ENCODE peak calls at places on chromosome 7, in four cellular contexts. One of them, this sample, is unnamed.

GRCh38 chr7:107579881-107580715 is at the start of gene BCAP29:
- DNase-seq in heart left ventricle: peak
- DNase-seq in fibroblast of mammary gland: peak
- DNase-seq in AG04450: no peak
- DNase-seq in this sample: no peak

GRCh38 chr7:40551685-40552576 is 417.1 kb downstream of the SUGCT start:
- DNase-seq in heart left ventricle: no peak
- DNase-seq in fibroblast of mammary gland: peak
- DNase-seq in AG04450: no peak
- DNase-seq in this sample: peak

GRCh38 chr7:50508471-50508943 is 56.7 kb downstream of the DDC start:
- DNase-seq in heart left ventricle: no peak
- DNase-seq in fibroblast of mammary gland: peak
- DNase-seq in AG04450: no peak
- DNase-seq in this sample: no peak

GRCh38 chr7:73439305-73439704 is 5.7 kb downstream of the FZD9 start:
- DNase-seq in heart left ventricle: no peak
- DNase-seq in fibroblast of mammary gland: no peak
- DNase-seq in AG04450: no peak
- DNase-seq in this sample: no peak

GRCh38 chr7:68235937-68236336 is 1239.3 kb downstream of the TYW1 start:
- DNase-seq in heart left ventricle: no peak
- DNase-seq in fibroblast of mammary gland: no peak
- DNase-seq in AG04450: no peak
- DNase-seq in this sample: no peak

GRCh38 chr7:132145466-132145865 is 430.8 kb downstream of the PLXNA4 start:
- DNase-seq in heart left ventricle: peak
- DNase-seq in fibroblast of mammary gland: peak
- DNase-seq in AG04450: no peak
- DNase-seq in this sample: peak

GRCh38 chr7:130205084-130205947 is at the start of gene TMEM209:
- DNase-seq in heart left ventricle: peak
- DNase-seq in fibroblast of mammary gland: peak
- DNase-seq in AG04450: peak
- DNase-seq in this sample: peak

GRCh38 chr7:42407828-42408227 is 170.8 kb upstream of the GLI3 start:
- DNase-seq in heart left ventricle: no peak
- DNase-seq in fibroblast of mammary gland: peak
- DNase-seq in AG04450: no peak
- DNase-seq in this sample: no peak

GRCh38 chr7:18895456-18895855 is 222.0 kb downstream of the TWIST1 start:
- DNase-seq in heart left ventricle: no peak
- DNase-seq in fibroblast of mammary gland: peak
- DNase-seq in AG04450: peak
- DNase-seq in this sample: no peak

GRCh38 chr7:44138698-44139097 is 2.4 kb downstream of the MYL7 start:
- DNase-seq in heart left ventricle: peak
- DNase-seq in fibroblast of mammary gland: no peak
- DNase-seq in AG04450: no peak
- DNase-seq in this sample: no peak

GRCh38 chr7:77270081-77270480 is 70.5 kb upstream of the FGL2 start:
- DNase-seq in heart left ventricle: no peak
- DNase-seq in fibroblast of mammary gland: no peak
- DNase-seq in AG04450: no peak
- DNase-seq in this sample: no peak

GRCh38 chr7:97004237-97004930 is 969 bp upstream of the DLX6 start:
- DNase-seq in heart left ventricle: no peak
- DNase-seq in fibroblast of mammary gland: no peak
- DNase-seq in AG04450: no peak
- DNase-seq in this sample: no peak

GRCh38 chr7:30743371-30744074 is 8.4 kb upstream of the INMT start:
- DNase-seq in heart left ventricle: peak
- DNase-seq in fibroblast of mammary gland: peak
- DNase-seq in AG04450: no peak
- DNase-seq in this sample: no peak

GRCh38 chr7:94904982-94905381 is 2.4 kb upstream of the PPP1R9A start:
- DNase-seq in heart left ventricle: no peak
- DNase-seq in fibroblast of mammary gland: no peak
- DNase-seq in AG04450: no peak
- DNase-seq in this sample: no peak
- H3K4me3 ChIP-seq in heart left ventricle: no peak
- H3K4me3 ChIP-seq in fibroblast of mammary gland: no peak
- H3K4me3 ChIP-seq in AG04450: no peak
- H3K4me3 ChIP-seq in this sample: no peak

GRCh38 chr7:37493810-37494209 is 45.1 kb upstream of the ELMO1 start:
- DNase-seq in heart left ventricle: no peak
- DNase-seq in fibroblast of mammary gland: no peak
- DNase-seq in AG04450: no peak
- DNase-seq in this sample: no peak
- H3K4me3 ChIP-seq in heart left ventricle: no peak
- H3K4me3 ChIP-seq in fibroblast of mammary gland: no peak
- H3K4me3 ChIP-seq in AG04450: no peak
- H3K4me3 ChIP-seq in this sample: no peak

DNA sequence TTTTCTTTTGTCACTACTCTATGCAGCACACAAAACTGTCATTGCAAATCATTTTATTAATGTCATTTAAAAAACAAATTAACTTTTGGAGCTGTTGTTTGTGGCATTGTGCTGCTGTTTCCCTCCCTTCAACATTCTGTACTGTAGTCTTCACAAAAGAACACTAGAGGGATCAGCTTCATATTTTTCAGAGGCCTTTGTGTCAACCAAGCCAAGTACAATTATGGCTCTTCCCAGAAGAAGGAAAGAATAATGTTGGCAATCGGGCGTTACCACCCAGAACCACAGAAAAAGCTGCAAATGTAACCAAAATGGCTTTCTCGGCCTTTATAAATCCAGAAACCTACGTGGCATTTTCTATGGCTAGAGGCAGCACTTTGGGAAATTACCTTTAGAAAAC is 98.9 kb upstream of the COL1A2 start:
- DNase-seq in heart left ventricle: no peak
- DNase-seq in fibroblast of mammary gland: peak
- DNase-seq in AG04450: peak
- DNase-seq in this sample: peak
- H3K4me3 ChIP-seq in heart left ventricle: peak
- H3K4me3 ChIP-seq in fibroblast of mammary gland: peak
- H3K4me3 ChIP-seq in AG04450: peak
- H3K4me3 ChIP-seq in this sample: peak

GRCh38 chr7:75637854-75638606 is 100.7 kb downstream of the HIP1 start:
- DNase-seq in heart left ventricle: no peak
- DNase-seq in fibroblast of mammary gland: no peak
- DNase-seq in AG04450: no peak
- DNase-seq in this sample: no peak

GRCh38 chr7:75638607-75639070 is 100.1 kb downstream of the HIP1 start:
- DNase-seq in heart left ventricle: peak
- DNase-seq in fibroblast of mammary gland: peak
- DNase-seq in AG04450: peak
- DNase-seq in this sample: no peak

GRCh38 chr7:75639893-75640600 is 98.7 kb downstream of the HIP1 start:
- DNase-seq in heart left ventricle: no peak
- DNase-seq in fibroblast of mammary gland: no peak
- DNase-seq in AG04450: no peak
- DNase-seq in this sample: no peak

GRCh38 chr7:75642810-75643486 is 95.8 kb downstream of the HIP1 start:
- DNase-seq in heart left ventricle: no peak
- DNase-seq in fibroblast of mammary gland: peak
- DNase-seq in AG04450: peak
- DNase-seq in this sample: no peak

GRCh38 chr7:75639071-75639892 is 99.5 kb downstream of the HIP1 start:
- DNase-seq in heart left ventricle: peak
- DNase-seq in fibroblast of mammary gland: peak
- DNase-seq in AG04450: no peak
- DNase-seq in this sample: no peak
- H3K4me3 ChIP-seq in heart left ventricle: peak
- H3K4me3 ChIP-seq in fibroblast of mammary gland: peak
- H3K4me3 ChIP-seq in AG04450: peak
- H3K4me3 ChIP-seq in this sample: peak

DNA sequence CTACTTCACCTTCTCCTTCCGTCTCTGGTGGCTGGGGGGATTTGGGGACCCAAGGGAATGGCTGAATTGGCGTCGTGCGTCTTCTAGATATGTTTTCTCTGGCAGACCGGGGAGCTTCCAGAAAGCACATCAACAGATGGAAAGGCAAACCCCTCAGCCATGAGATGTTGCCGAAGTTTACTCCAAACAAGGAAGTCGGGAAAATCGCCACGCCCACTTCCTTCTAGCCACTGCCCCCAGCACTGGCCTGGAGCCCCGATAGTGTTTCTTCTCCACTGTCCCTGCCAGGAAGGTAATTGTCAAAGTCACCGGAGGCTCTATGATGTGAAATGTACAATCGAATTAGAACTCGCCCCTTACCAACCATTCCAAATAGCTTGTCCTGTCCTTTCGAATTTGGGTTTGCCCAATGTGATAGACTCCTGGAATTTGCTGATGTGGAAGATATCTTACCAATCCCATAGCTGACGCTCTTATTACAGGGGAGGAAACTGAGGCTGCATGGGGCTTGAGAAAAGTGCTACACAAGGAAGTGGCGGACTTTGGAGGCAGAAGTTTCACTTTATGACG is 191.0 kb downstream of the LSM5 start:
- DNase-seq in heart left ventricle: peak
- DNase-seq in fibroblast of mammary gland: no peak
- DNase-seq in AG04450: no peak
- DNase-seq in this sample: no peak
- H3K4me3 ChIP-seq in heart left ventricle: peak
- H3K4me3 ChIP-seq in fibroblast of mammary gland: no peak
- H3K4me3 ChIP-seq in AG04450: no peak
- H3K4me3 ChIP-seq in this sample: peak

GRCh38 chr7:75735059-75735458 is 3.7 kb downstream of the HIP1 start:
- DNase-seq in heart left ventricle: peak
- DNase-seq in fibroblast of mammary gland: no peak
- DNase-seq in AG04450: no peak
- DNase-seq in this sample: no peak

GRCh38 chr7:75734586-75735047 is 4.1 kb downstream of the HIP1 start:
- DNase-seq in heart left ventricle: peak
- DNase-seq in fibroblast of mammary gland: peak
- DNase-seq in AG04450: no peak
- DNase-seq in this sample: no peak

GRCh38 chr7:75735581-75736350 is 3.0 kb downstream of the HIP1 start:
- DNase-seq in heart left ventricle: no peak
- DNase-seq in fibroblast of mammary gland: no peak
- DNase-seq in AG04450: no peak
- DNase-seq in this sample: no peak

GRCh38 chr7:75732016-75732521 is 6.7 kb downstream of the HIP1 start:
- DNase-seq in heart left ventricle: no peak
- DNase-seq in fibroblast of mammary gland: no peak
- DNase-seq in AG04450: no peak
- DNase-seq in this sample: no peak

DNA sequence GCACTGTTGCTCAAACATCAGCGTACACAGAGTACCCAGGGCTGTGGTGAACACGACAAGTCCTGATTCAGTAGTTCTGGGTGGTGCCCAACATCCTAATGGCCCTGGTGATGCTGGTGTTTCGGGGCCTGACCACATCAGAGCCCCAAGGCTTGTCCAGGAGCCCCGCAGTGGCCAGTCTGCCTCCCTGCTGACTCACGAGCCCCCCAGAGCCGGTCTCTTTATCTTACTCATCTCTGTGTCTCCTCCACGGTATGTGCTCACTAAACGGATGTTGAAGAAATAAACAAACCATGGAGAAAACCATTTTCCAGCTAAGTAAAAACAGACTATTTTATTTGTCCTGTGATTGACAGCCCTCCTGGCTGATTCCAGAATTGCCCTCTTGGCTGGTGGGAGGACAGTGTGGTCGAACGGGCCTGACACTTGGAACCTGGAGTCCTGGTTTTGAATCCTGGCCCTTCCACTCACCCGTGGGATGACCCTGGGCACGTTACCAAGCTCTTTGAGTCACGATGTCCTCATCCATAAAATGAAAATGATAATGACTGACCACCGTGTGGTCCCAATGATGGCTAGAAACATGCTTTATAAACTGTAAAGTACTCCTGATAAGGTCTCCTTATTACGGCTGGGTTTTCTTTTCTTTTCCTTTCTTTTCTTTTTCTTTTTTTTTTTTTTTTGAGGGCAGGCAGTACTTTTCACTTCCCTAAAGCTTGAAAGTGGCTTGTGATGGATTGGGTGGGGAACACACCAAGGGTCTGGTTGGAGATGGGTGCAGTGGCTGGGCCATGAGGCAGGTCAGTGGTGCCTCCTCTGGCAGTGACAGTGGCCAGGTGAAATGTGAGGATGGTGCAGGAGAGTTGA is 5.7 kb downstream of the HIP1 start:
- DNase-seq in heart left ventricle: no peak
- DNase-seq in fibroblast of mammary gland: peak
- DNase-seq in AG04450: no peak
- DNase-seq in this sample: peak
- H3K4me3 ChIP-seq in heart left ventricle: no peak
- H3K4me3 ChIP-seq in fibroblast of mammary gland: peak
- H3K4me3 ChIP-seq in AG04450: peak
- H3K4me3 ChIP-seq in this sample: no peak

GRCh38 chr7:1537631-1538412 is 7.3 kb downstream of the MAFK start:
- DNase-seq in heart left ventricle: peak
- DNase-seq in fibroblast of mammary gland: peak
- DNase-seq in AG04450: peak
- DNase-seq in this sample: peak

GRCh38 chr7:1535695-1536094 is 5.2 kb downstream of the MAFK start:
- DNase-seq in heart left ventricle: no peak
- DNase-seq in fibroblast of mammary gland: no peak
- DNase-seq in AG04450: no peak
- DNase-seq in this sample: no peak

GRCh38 chr7:1535100-1535458 is 4.6 kb downstream of the MAFK start:
- DNase-seq in heart left ventricle: no peak
- DNase-seq in fibroblast of mammary gland: no peak
- DNase-seq in AG04450: no peak
- DNase-seq in this sample: no peak

GRCh38 chr7:1536768-1537630 is 6.5 kb downstream of the MAFK start:
- DNase-seq in heart left ventricle: peak
- DNase-seq in fibroblast of mammary gland: peak
- DNase-seq in AG04450: peak
- DNase-seq in this sample: peak

DNA sequence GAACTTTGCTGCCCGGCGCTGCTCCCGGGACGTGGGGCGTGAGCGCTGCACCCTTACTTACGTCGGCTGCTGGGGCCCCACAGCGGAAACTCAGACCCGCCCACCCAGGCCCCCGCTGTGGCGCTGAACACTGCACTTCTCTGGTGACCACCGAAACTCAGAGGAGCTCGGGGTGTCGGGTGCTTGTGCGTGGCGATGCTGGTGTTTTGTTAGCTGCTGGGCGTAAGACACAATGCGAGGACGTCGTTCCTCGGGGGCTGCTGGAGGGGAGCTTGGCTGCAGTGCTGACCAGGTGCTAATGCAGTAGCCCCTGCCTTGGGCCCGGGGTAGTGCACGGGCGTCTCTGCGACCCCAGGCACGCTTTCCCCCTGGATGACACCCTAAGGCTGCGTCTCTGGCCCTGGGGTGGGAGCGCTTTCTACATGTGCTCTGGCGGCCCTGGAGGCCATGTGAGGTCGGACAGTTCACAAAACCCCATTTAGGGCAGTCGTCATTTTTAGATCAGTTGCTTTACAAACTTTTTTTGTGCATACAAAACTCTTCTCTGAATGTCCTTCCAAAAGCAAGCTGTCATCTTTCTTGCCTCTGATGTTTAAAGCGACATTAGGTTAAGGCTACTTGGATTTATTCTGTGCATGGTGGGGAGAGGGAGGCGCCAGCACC is 5.7 kb downstream of the MAFK start:
- DNase-seq in heart left ventricle: no peak
- DNase-seq in fibroblast of mammary gland: no peak
- DNase-seq in AG04450: no peak
- DNase-seq in this sample: no peak
- H3K4me3 ChIP-seq in heart left ventricle: peak
- H3K4me3 ChIP-seq in fibroblast of mammary gland: no peak
- H3K4me3 ChIP-seq in AG04450: peak
- H3K4me3 ChIP-seq in this sample: no peak

This sample was measured in skeletal muscle cell.